ENCODE peak calls at places on chromosomes 16 and 17, in ten cellular contexts. S is HFFc6, T is bronchial epithelial cell, O is nephron progenitor cell, G is osteocyte, V is mucosa of descending colon, U is fibroblast of pulmonary artery, J is uterus, C is endothelial cell, D is PC-3. W is an unnamed sample.
A peak's percentile ranks its signal among the peaks of the same experiment; 100 is the strongest.

GRCh38 chr17:61491981-61492380 is 39.8 kb downstream of the TBX4 start:
- DNase-seq in S (no peak), T (no peak), O (no peak), G (no peak), V (no peak), U (no peak), J (no peak), C (no peak), D (no peak), W (no peak)

GRCh38 chr17:78671607-78672404 is 94.6 kb upstream of the DNAH17 start:
- DNase-seq in S (no peak), T (peak; percentile 45), O (no peak), G (no peak), V (no peak), U (peak; percentile 36), J (no peak), C (no peak), D (no peak), W (no peak)

GRCh38 chr16:29708917-29709600 is 30.1 kb downstream of the QPRT start:
- DNase-seq in S (no peak), T (no peak), O (no peak), G (no peak), V (no peak), U (no peak), J (no peak), C (no peak), D (no peak), W (no peak)

GRCh38 chr17:81723651-81724209 is 11.6 kb downstream of the SLC25A10 start:
- DNase-seq in S (no peak), T (peak; percentile 49), O (no peak), G (no peak), V (no peak), U (no peak), J (no peak), C (no peak), D (peak; percentile 44), W (no peak)

GRCh38 chr17:27949304-27949703 is 56.1 kb upstream of the LYRM9 start:
- DNase-seq in S (no peak), T (no peak), O (no peak), G (no peak), V (no peak), U (no peak), J (no peak), C (no peak), D (no peak), W (no peak)

GRCh38 chr16:12425134-12425941 is 378.3 kb downstream of the CPPED1 start:
- DNase-seq in S (no peak), T (no peak), O (no peak), G (no peak), V (no peak), U (no peak), J (no peak), C (no peak), D (no peak), W (no peak)

GRCh38 chr17:72383053-72383847 is 262.4 kb downstream of the SOX9 start:
- DNase-seq in S (no peak), T (no peak), O (peak; percentile 68), G (no peak), V (peak; percentile 61), U (no peak), J (no peak), C (no peak), D (no peak), W (no peak)

GRCh38 chr17:47693667-47694017 is 319 bp upstream of the TBKBP1 start:
- DNase-seq in S (no peak), T (no peak), O (peak; percentile 80), G (no peak), V (no peak), U (no peak), J (no peak), C (peak; percentile 62), D (no peak), W (no peak)

GRCh38 chr17:81401727-81402529 is 6.7 kb downstream of the BAHCC1 start:
- DNase-seq in S (no peak), T (no peak), O (no peak), G (no peak), V (no peak), U (peak; percentile 58), J (no peak), C (no peak), D (peak; percentile 39), W (no peak)

GRCh38 chr16:81446318-81447275 is 2.0 kb downstream of the CMIP start:
- DNase-seq in S (peak; percentile 41), T (peak; percentile 83), O (no peak), G (no peak), V (peak; percentile 75), U (no peak), J (peak; percentile 43), C (no peak), D (peak; percentile 83), W (no peak)

GRCh38 chr17:41082565-41083136 is 1.3 kb upstream of the KRTAP4-7 start:
- DNase-seq in S (peak; percentile 84), T (peak; percentile 94), O (no peak), G (no peak), V (no peak), U (no peak), J (no peak), C (no peak), D (peak; percentile 91), W (no peak)

GRCh38 chr17:20092973-20093626 is 83.9 kb downstream of the SPECC1 start:
- DNase-seq in S (no peak), T (no peak), O (no peak), G (peak; percentile 21), V (no peak), U (no peak), J (no peak), C (no peak), D (no peak), W (no peak)

GRCh38 chr16:67525176-67525860 is 3.3 kb upstream of the RIPOR1 start:
- DNase-seq in S (peak; percentile 37), T (no peak), O (no peak), G (no peak), V (no peak), U (peak; percentile 20), J (peak; percentile 12), C (no peak), D (no peak), W (no peak)

GRCh38 chr16:3793161-3793576 is 75.8 kb upstream of the TRAP1 start:
- DNase-seq in S (no peak), T (peak; percentile 84), O (no peak), G (peak; percentile 57), V (no peak), U (peak; percentile 30), J (no peak), C (no peak), D (no peak), W (no peak)

GRCh38 chr17:67393809-67394418 is 16.8 kb downstream of the PITPNC1 start:
- DNase-seq in S (no peak), T (no peak), O (no peak), G (no peak), V (no peak), U (no peak), J (no peak), C (no peak), D (no peak), W (no peak)

GRCh38 chr17:71115669-71115972 is 946.3 kb downstream of the KCNJ2 start:
- DNase-seq in S (no peak), T (no peak), O (no peak), G (no peak), V (no peak), U (no peak), J (no peak), C (no peak), D (no peak), W (no peak)

GRCh38 chr17:71114911-71115668 is 945.8 kb downstream of the KCNJ2 start:
- DNase-seq in S (no peak), T (no peak), O (no peak), G (no peak), V (no peak), U (no peak), J (no peak), C (no peak), D (no peak), W (no peak)

GRCh38 chr17:71117461-71117860 is 948.1 kb downstream of the KCNJ2 start:
- DNase-seq in S (no peak), T (no peak), O (no peak), G (no peak), V (no peak), U (no peak), J (no peak), C (no peak), D (no peak), W (no peak)

GRCh38 chr17:71118039-71118438 is 948.7 kb downstream of the KCNJ2 start:
- DNase-seq in S (no peak), T (peak; percentile 47), O (no peak), G (no peak), V (no peak), U (no peak), J (no peak), C (peak; percentile 4), D (peak; percentile 89), W (no peak)
- TF ChIP-seq CTCF in S (peak; percentile 69), T (peak; percentile 50), O (peak; percentile 47), G (peak; percentile 32), V (no peak), U (peak; percentile 2), J (no peak), C (no peak), D (peak; percentile 96), W (peak; percentile 56)

GRCh38 chr16:1809281-1809801 is 15.8 kb upstream of the IGFALS start:
- DNase-seq in S (no peak), T (no peak), O (no peak), G (no peak), V (no peak), U (no peak), J (no peak), C (no peak), D (no peak), W (no peak)
- TF ChIP-seq CTCF in S (no peak), T (no peak), O (no peak), G (no peak), V (no peak), U (no peak), J (no peak), C (no peak), D (no peak), W (no peak)

GRCh38 chr16:732936-733335 is 6.0 kb downstream of the HAGHL start:
- DNase-seq in S (no peak), T (peak; percentile 50), O (no peak), G (no peak), V (no peak), U (no peak), J (no peak), C (no peak), D (peak; percentile 50), W (no peak)
- TF ChIP-seq CTCF in S (no peak), T (no peak), O (no peak), G (no peak), V (no peak), U (no peak), J (no peak), C (no peak), D (peak; percentile 41), W (no peak)

DNA sequence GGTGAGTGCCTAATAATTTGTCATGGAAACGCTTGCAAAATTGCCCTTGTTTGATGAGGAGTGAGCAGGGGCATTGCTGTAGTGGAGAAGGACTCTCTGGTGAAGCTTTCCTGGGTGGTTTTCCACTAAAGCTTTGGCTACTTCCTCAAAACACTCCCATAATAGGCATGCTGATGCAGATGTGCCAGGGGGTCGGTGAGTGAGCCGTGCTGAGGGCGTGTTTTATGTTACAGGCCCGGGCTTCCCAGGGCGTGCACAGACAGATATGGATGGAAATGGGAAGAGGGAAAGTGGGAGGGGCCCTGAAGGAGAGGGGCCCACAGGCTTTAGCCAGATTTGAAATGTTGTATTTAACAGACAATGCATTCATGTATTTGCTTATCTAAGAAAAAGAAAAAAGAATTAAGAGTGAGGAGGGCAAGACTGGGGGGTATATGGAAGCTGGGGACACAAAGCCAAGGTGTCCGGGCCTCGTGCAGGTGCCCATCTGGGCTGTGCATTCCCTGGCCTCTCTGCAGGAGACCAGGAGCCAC is 56.3 kb downstream of the IL21R start:
- DNase-seq in S (no peak), T (peak; percentile 90), O (no peak), G (no peak), V (peak; percentile 22), U (no peak), J (no peak), C (no peak), D (no peak), W (no peak)
- TF ChIP-seq CTCF in S (no peak), T (no peak), O (no peak), G (no peak), V (no peak), U (no peak), J (no peak), C (no peak), D (no peak), W (no peak)

W was measured in type B pancreatic cell.